ENCODE peak calls at places on chromosome 15, in six cellular contexts. R is esophagus squamous epithelium, N is WERI-Rb-1, G is adrenal gland, F is transverse colon, D is H1. X is an unnamed sample.

GRCh38 chr15:78317145-78317836 is 17.9 kb upstream of the SKIC8 start:
- DNase-seq in N (peak; percentile 51), D (no peak), F (peak; percentile 56), G (no peak), R (no peak), X (no peak)

GRCh38 chr15:91988071-91988470 is 134.6 kb downstream of the SLCO3A1 start:
- DNase-seq in G (no peak), D (no peak), N (no peak), F (no peak), R (no peak), X (no peak)

GRCh38 chr15:32853667-32854066 is 135.9 kb downstream of the GREM1 start:
- DNase-seq in G (no peak), D (no peak), N (no peak), R (no peak), F (no peak), X (no peak)

GRCh38 chr15:89075846-89076245 is 12.4 kb upstream of the ABHD2 start:
- DNase-seq in D (no peak), F (no peak), N (no peak), G (peak; percentile 46), R (no peak), X (no peak)

GRCh38 chr15:49915822-49916221 is 203.2 kb downstream of the ATP8B4 start:
- DNase-seq in D (no peak), F (no peak), G (no peak), N (no peak), R (no peak), X (no peak)

GRCh38 chr15:48946088-48946839 is 17.5 kb downstream of the SHC4 start:
- DNase-seq in N (no peak), R (no peak), G (no peak), D (no peak), F (no peak), X (peak; percentile 84)

GRCh38 chr15:49301562-49301961 is 121.5 kb upstream of the FGF7 start:
- DNase-seq in N (no peak), F (no peak), D (no peak), R (no peak), G (no peak), X (peak; percentile 69)

GRCh38 chr15:80179025-80179759 is 26.4 kb downstream of the FAH start:
- DNase-seq in D (no peak), R (no peak), G (no peak), N (no peak), F (no peak), X (peak; percentile 86)

GRCh38 chr15:24880663-24881062 is 74.1 kb upstream of the SNRPN start:
- DNase-seq in F (no peak), D (no peak), N (no peak), R (no peak), G (no peak), X (no peak)

GRCh38 chr15:87739866-87740265 is 516.7 kb downstream of the NTRK3 start:
- DNase-seq in D (no peak), N (no peak), F (no peak), R (no peak), G (no peak), X (no peak)

GRCh38 chr15:74982183-74982582 is 13.2 kb upstream of the SCAMP5 start:
- DNase-seq in D (no peak), G (no peak), F (no peak), N (no peak), R (no peak), X (no peak)

GRCh38 chr15:77791994-77792393 is 159.3 kb upstream of the LINGO1 start:
- DNase-seq in R (no peak), N (no peak), G (no peak), D (no peak), F (no peak), X (no peak)

GRCh38 chr15:35308802-35309201 is 223.7 kb upstream of the NANOGP8 start:
- DNase-seq in R (no peak), G (no peak), N (no peak), D (no peak), F (peak; percentile 38), X (peak; percentile 94)

GRCh38 chr15:66946578-66947164 is 118.7 kb upstream of the SMAD3 start:
- DNase-seq in G (peak; percentile 87), D (peak; percentile 84), N (peak; percentile 60), F (peak; percentile 78), R (peak; percentile 3), X (peak; percentile 77)

GRCh38 chr15:81612631-81613030 is 238.6 kb upstream of the TMC3 start:
- DNase-seq in N (no peak), R (no peak), F (no peak), G (no peak), D (peak; percentile 53), X (no peak)

GRCh38 chr15:47376190-47376589 is 341.1 kb upstream of the SEMA6D start:
- DNase-seq in D (no peak), N (no peak), G (no peak), F (no peak), R (no peak), X (no peak)

GRCh38 chr15:74564182-74564581 is 23.2 kb downstream of the ARID3B start:
- DNase-seq in G (no peak), R (no peak), N (no peak), F (no peak), D (no peak), X (no peak)

GRCh38 chr15:43105077-43105769 is 615 bp downstream of the UBR1 start:
- DNase-seq in G (peak; percentile 60), F (peak; percentile 33), D (no peak), N (no peak), R (no peak), X (no peak)

GRCh38 chr15:101057841-101058407 is 138.8 kb downstream of the LRRK1 start:
- DNase-seq in N (no peak), D (peak; percentile 23), G (peak; percentile 33), F (no peak), R (no peak), X (no peak)

GRCh38 chr15:33737687-33738606 is 230.3 kb upstream of the CHRM5 start:
- DNase-seq in F (peak; percentile 12), D (peak; percentile 79), N (peak; percentile 61), R (no peak), G (no peak), X (peak; percentile 42)

GRCh38 chr15:85692873-85693272 is 101.9 kb downstream of the KLHL25 start:
- DNase-seq in F (peak; percentile 51), D (no peak), R (no peak), G (no peak), N (no peak), X (no peak)

GRCh38 chr15:98843844-98844243 is 163.7 kb downstream of the PGPEP1L start:
- DNase-seq in N (no peak), D (no peak), G (no peak), R (no peak), F (no peak), X (no peak)

GRCh38 chr15:90432253-90432652 is 44.2 kb downstream of the IQGAP1 start:
- DNase-seq in D (no peak), G (no peak), F (no peak), N (no peak), R (no peak), X (no peak)

GRCh38 chr15:51229907-51230328 is 108.5 kb downstream of the CYP19A1 start:
- DNase-seq in R (no peak), N (peak; percentile 25), G (no peak), D (no peak), F (no peak), X (peak; percentile 77)

GRCh38 chr15:83380026-83380425 is 67.1 kb upstream of the SH3GL3 start:
- DNase-seq in G (no peak), N (no peak), R (no peak), D (no peak), F (no peak), X (no peak)
- H3K4me3 ChIP-seq in G (no peak overlapping the region), N (no peak overlapping the region), R (no peak overlapping the region), D (no peak overlapping the region), F (no peak overlapping the region), X (no peak overlapping the region)

GRCh38 chr15:62046064-62046779 is 14.0 kb downstream of the VPS13C start:
- DNase-seq in F (no peak), D (no peak), N (no peak), R (no peak), G (no peak), X (no peak)
- TF ChIP-seq CTCF in F (no peak), D (no peak), N (no peak), R (no peak), G (no peak), X (no peak)

GRCh38 chr15:23069496-23070166 is 30.3 kb upstream of the TUBGCP5 start:
- DNase-seq in N (no peak), R (no peak), G (no peak), D (no peak), F (no peak), X (no peak)
- H3K4me3 ChIP-seq in N (no peak overlapping the region), R (no peak overlapping the region), G (no peak overlapping the region), D (no peak overlapping the region), F (no peak overlapping the region), X (no peak overlapping the region)

GRCh38 chr15:53384417-53384816 is 375.0 kb downstream of the WDR72 start:
- DNase-seq in R (no peak), G (no peak), D (peak; percentile 59), N (peak; percentile 44), F (peak; percentile 23), X (no peak)
- TF ChIP-seq CTCF in R (no peak), G (peak; percentile 22), D (peak; percentile 89), N (peak; percentile 67), F (peak; percentile 31), X (no peak)

GRCh38 chr15:68276668-68277067 is 877 bp upstream of the FEM1B start:
- DNase-seq in N (no peak), R (no peak), G (no peak), F (no peak), D (no peak), X (no peak)
- H3K4me3 ChIP-seq in N (peak overlapping the region; percentile 70), R (peak overlapping the region; percentile 88), G (peak overlapping the region; percentile 80), F (no peak overlapping the region), D (peak overlapping the region; percentile 86), X (peak overlapping the region; percentile 99)